ENCODE peak calls at places on chromosomes 11 and 22, in five cellular contexts. H is adrenal gland, Z is body of pancreas, E is HCT116, I is heart left ventricle. K is an unnamed sample.

GRCh38 chr11:5251746-5252145 is 2.1 kb upstream of the HBG1 start:
- DNase-seq in H (no peak), Z (no peak), E (no peak), I (no peak), K (no peak)

GRCh38 chr22:38261478-38261803 is 11.4 kb downstream of the TMEM184B start:
- DNase-seq in H (no peak), Z (no peak), E (no peak), I (no peak), K (no peak)

GRCh38 chr11:23021287-23021863 is 161.1 kb upstream of the CCDC179 start:
- DNase-seq in H (peak), Z (peak), E (no peak), I (no peak), K (peak)

GRCh38 chr11:203056-203944 is 3.9 kb downstream of the BET1L start:
- DNase-seq in H (peak), Z (no peak), E (no peak), I (no peak), K (peak)

GRCh38 chr22:24417200-24417599 is 10.2 kb upstream of the ADORA2A start:
- DNase-seq in H (no peak), Z (no peak), E (no peak), I (no peak), K (no peak)

GRCh38 chr11:86592659-86593451 is 79.6 kb downstream of the ME3 start:
- DNase-seq in H (peak), Z (peak), E (peak), I (peak), K (peak)

GRCh38 chr11:125720781-125721180 is 25.3 kb upstream of the PATE1 start:
- DNase-seq in H (no peak), Z (no peak), E (no peak), I (no peak), K (no peak)

GRCh38 chr11:114889464-114890065 is 211.2 kb downstream of the NXPE2 start:
- DNase-seq in H (no peak), Z (no peak), E (no peak), I (peak), K (no peak)

GRCh38 chr22:20211997-20212753 is 55.9 kb downstream of the RTN4R start:
- DNase-seq in H (no peak), Z (peak), E (peak), I (peak), K (peak)

GRCh38 chr22:33381531-33382406 is 323.6 kb upstream of the SYN3 start:
- DNase-seq in H (no peak), Z (no peak), E (no peak), I (no peak), K (no peak)

GRCh38 chr11:68164437-68164836 is 43.2 kb upstream of the CHKA start:
- DNase-seq in H (no peak), Z (no peak), E (no peak), I (no peak), K (no peak)

GRCh38 chr22:32967285-32968101 is 90.7 kb downstream of the SYN3 start:
- DNase-seq in H (no peak), Z (no peak), E (no peak), I (no peak), K (no peak)

GRCh38 chr11:108559904-108560303 is 33.7 kb downstream of the EXPH5 start:
- DNase-seq in H (no peak), Z (no peak), E (no peak), I (no peak), K (no peak)

GRCh38 chr11:84687433-84687832 is 939.7 kb downstream of the DLG2 start:
- DNase-seq in H (no peak), Z (no peak), E (no peak), I (no peak), K (no peak)

GRCh38 chr22:23504522-23504921 is 75.6 kb downstream of the IGLL1 start:
- DNase-seq in H (peak), Z (no peak), E (no peak), I (no peak), K (no peak)

GRCh38 chr11:123469586-123469985 is 39.5 kb downstream of the GRAMD1B start:
- DNase-seq in H (no peak), Z (no peak), E (no peak), I (no peak), K (no peak)

GRCh38 chr11:13261600-13262061 is 16.0 kb upstream of the BMAL1 start:
- DNase-seq in H (peak), Z (no peak), E (peak), I (no peak), K (no peak)

GRCh38 chr22:22119003-22119402 is 125.6 kb upstream of the VPREB1 start:
- DNase-seq in H (no peak), Z (no peak), E (no peak), I (no peak), K (no peak)

GRCh38 chr11:80980221-80980620 is 1539.4 kb upstream of the TENM4 start:
- DNase-seq in H (no peak), Z (no peak), E (no peak), I (no peak), K (no peak)

GRCh38 chr22:46774456-46775363 is 12.3 kb downstream of the TBC1D22A start:
- DNase-seq in H (no peak), Z (no peak), E (no peak), I (no peak), K (no peak)

GRCh38 chr11:76719686-76720085 is 49.1 kb upstream of the LRRC32 start:
- DNase-seq in H (no peak), Z (no peak), E (no peak), I (no peak), K (no peak)

GRCh38 chr11:82732734-82733443 is 775 bp downstream of the FAM181B start:
- DNase-seq in H (no peak), Z (peak), E (no peak), I (peak), K (no peak)

GRCh38 chr11:82732348-82732733 is 1.3 kb downstream of the FAM181B start:
- DNase-seq in H (no peak), Z (no peak), E (no peak), I (no peak), K (no peak)

GRCh38 chr11:82731691-82732277 is 1.9 kb downstream of the FAM181B start:
- DNase-seq in H (no peak), Z (no peak), E (no peak), I (no peak), K (no peak)

GRCh38 chr11:82734120-82734479 is 436 bp upstream of the FAM181B start:
- DNase-seq in H (no peak), Z (no peak), E (no peak), I (no peak), K (no peak)

GRCh38 chr11:82733444-82734119 is at the start of gene FAM181B:
- DNase-seq in H (peak), Z (peak), E (no peak), I (peak), K (peak)
- H3K4me3 ChIP-seq in H (peak), Z (peak), E (no peak), I (peak), K (peak)

GRCh38 chr11:7611411-7611810 is 61.9 kb downstream of the CYB5R2 start:
- DNase-seq in H (no peak), Z (no peak), E (no peak), I (no peak), K (no peak)

GRCh38 chr11:7612661-7613393 is 60.5 kb downstream of the CYB5R2 start:
- DNase-seq in H (no peak), Z (peak), E (no peak), I (no peak), K (peak)

GRCh38 chr11:7612056-7612660 is 61.1 kb downstream of the CYB5R2 start:
- DNase-seq in H (no peak), Z (no peak), E (no peak), I (no peak), K (no peak)

GRCh38 chr11:7614656-7615055 is 58.6 kb downstream of the CYB5R2 start:
- DNase-seq in H (no peak), Z (no peak), E (no peak), I (no peak), K (no peak)

DNA sequence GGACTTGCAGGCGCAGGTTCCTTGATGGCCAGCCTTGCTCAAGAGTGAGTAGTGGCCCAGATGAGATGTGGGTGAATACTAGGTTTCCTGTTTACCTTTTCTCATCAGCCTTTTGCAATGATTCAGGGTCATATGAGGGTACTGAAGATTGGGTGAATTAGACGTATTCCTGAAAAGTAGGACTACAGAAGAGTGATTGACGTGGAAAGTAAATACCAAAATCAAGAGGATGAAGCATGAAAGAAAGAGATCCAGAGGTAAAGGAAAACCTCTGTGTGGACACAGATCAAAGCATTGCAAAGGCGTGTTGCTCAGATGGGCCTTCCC is 59.9 kb downstream of the CYB5R2 start:
- DNase-seq in H (no peak), Z (no peak), E (no peak), I (no peak), K (no peak)
- H3K27ac ChIP-seq in H (no peak), Z (peak), E (no peak), I (peak), K (peak)

GRCh38 chr11:19121646-19122045 is 4.7 kb downstream of the ZDHHC13 start:
- DNase-seq in H (no peak), Z (no peak), E (no peak), I (no peak), K (no peak)

GRCh38 chr11:19117760-19118097 is 761 bp downstream of the ZDHHC13 start:
- DNase-seq in H (no peak), Z (no peak), E (no peak), I (no peak), K (no peak)

GRCh38 chr11:19116315-19116970 is 525 bp upstream of the ZDHHC13 start:
- DNase-seq in H (no peak), Z (no peak), E (no peak), I (no peak), K (no peak)

GRCh38 chr11:19111809-19112208 is 5.2 kb upstream of the ZDHHC13 start:
- DNase-seq in H (no peak), Z (no peak), E (no peak), I (no peak), K (no peak)

GRCh38 chr11:19116971-19117759 is at the start of gene ZDHHC13:
- DNase-seq in H (peak), Z (peak), E (peak), I (peak), K (peak)
- TF ChIP-seq POLR2A in H (peak), Z (peak), E (peak), I (peak), K (peak)

GRCh38 chr11:92765418-92765817 is 204.0 kb upstream of the MTNR1B start:
- DNase-seq in H (no peak), Z (no peak), E (no peak), I (no peak), K (no peak)

GRCh38 chr11:92767416-92767815 is 202.0 kb upstream of the MTNR1B start:
- DNase-seq in H (no peak), Z (no peak), E (no peak), I (no peak), K (no peak)

GRCh38 chr11:92769125-92769524 is 200.3 kb upstream of the MTNR1B start:
- DNase-seq in H (no peak), Z (no peak), E (no peak), I (no peak), K (no peak)

GRCh38 chr11:92764128-92764527 is 205.3 kb upstream of the MTNR1B start:
- DNase-seq in H (no peak), Z (no peak), E (no peak), I (no peak), K (no peak)

GRCh38 chr11:92765965-92766371 is 203.5 kb upstream of the MTNR1B start:
- DNase-seq in H (peak), Z (peak), E (no peak), I (peak), K (no peak)
- H3K4me3 ChIP-seq in H (peak), Z (no peak), E (no peak), I (peak), K (peak)

DNA sequence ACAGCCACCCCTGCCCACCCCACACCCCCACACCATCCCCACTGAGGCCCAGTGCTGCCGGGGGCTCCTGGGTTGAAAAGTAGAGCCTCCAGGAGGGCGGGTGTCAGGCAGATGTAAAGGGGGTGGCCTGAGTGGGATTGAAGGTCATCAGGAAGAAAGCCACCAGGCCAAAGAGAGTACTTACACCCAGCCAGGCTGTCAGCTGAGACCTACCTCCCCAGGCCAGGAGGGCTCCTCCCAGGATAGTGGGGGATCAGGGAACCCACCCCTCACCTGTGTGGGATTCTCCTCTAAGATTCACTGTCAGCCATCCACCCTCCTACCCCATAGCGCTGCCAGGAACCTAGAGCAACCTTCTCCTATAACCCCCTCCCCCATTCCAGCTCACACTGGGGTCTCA is 17.2 kb upstream of the FCHSD2 start:
- DNase-seq in H (no peak), Z (no peak), E (no peak), I (no peak), K (no peak)
- H3K27ac ChIP-seq in H (no peak), Z (no peak), E (no peak), I (peak), K (no peak)